ENCODE peak calls at places on chromosomes 12 and 14, in eight cellular contexts. S is uterus, A is dorsolateral prefrontal cortex, O is stomach, L is GM12865, F is omental fat pad, E is gastrocnemius medialis, I is transverse colon. C is an unnamed sample.

GRCh38 chr14:44962573-44963528 is 861 bp downstream of the TOGARAM1 start:
- DNase-seq in A (peak), S (peak), F (no peak), O (peak), I (peak), E (peak), L (peak), C (peak)

GRCh38 chr12:81627336-81628189 is 131.6 kb downstream of the PPFIA2 start:
- DNase-seq in A (no peak), I (no peak), F (no peak), O (no peak), S (no peak), L (peak), E (no peak), C (peak)

GRCh38 chr14:95886366-95886765 is 9.7 kb downstream of the TUNAR start:
- DNase-seq in F (no peak), L (no peak), A (no peak), I (no peak), O (no peak), S (no peak), E (no peak), C (no peak)

GRCh38 chr14:30573203-30573814 is 14.4 kb downstream of the G2E3 start:
- DNase-seq in I (no peak), L (no peak), E (no peak), O (no peak), F (no peak), A (no peak), S (no peak), C (peak)

GRCh38 chr12:15856097-15856982 is 25.8 kb upstream of the STRAP start:
- DNase-seq in A (peak), O (peak), I (peak), S (peak), F (no peak), E (peak), L (peak), C (peak)

GRCh38 chr12:100799770-100800169 is 5.2 kb downstream of the ANO4 start:
- DNase-seq in E (no peak), S (no peak), F (no peak), O (no peak), I (no peak), L (no peak), A (peak), C (peak)

GRCh38 chr12:54759751-54760150 is 94.6 kb upstream of the MUCL1 start:
- DNase-seq in I (no peak), F (no peak), S (no peak), A (no peak), L (peak), O (no peak), E (no peak), C (peak)

GRCh38 chr12:116878567-116879508 is 2.4 kb downstream of the HRK start:
- DNase-seq in E (no peak), L (no peak), O (no peak), S (no peak), F (no peak), I (peak), A (no peak), C (peak)

GRCh38 chr14:79708991-79709390 is 502.3 kb downstream of the DIO2 start:
- DNase-seq in O (no peak), L (no peak), F (no peak), A (no peak), S (no peak), E (no peak), I (no peak), C (no peak)

GRCh38 chr12:89383235-89384049 is 31.1 kb upstream of the DUSP6 start:
- DNase-seq in I (peak), F (no peak), S (no peak), O (no peak), L (no peak), A (no peak), E (no peak), C (no peak)

GRCh38 chr12:124752437-124753229 is 111.0 kb downstream of the SCARB1 start:
- DNase-seq in S (no peak), E (peak), F (no peak), I (no peak), O (no peak), A (no peak), L (no peak), C (peak)

GRCh38 chr12:57452181-57452936 is 2.7 kb upstream of the INHBE start:
- DNase-seq in E (peak), A (peak), O (no peak), I (no peak), S (no peak), F (no peak), L (no peak), C (peak)

GRCh38 chr12:71426030-71426570 is 13.5 kb upstream of the LGR5 start:
- DNase-seq in F (no peak), E (no peak), A (no peak), L (no peak), O (no peak), I (no peak), S (no peak), C (no peak)

GRCh38 chr12:58833844-58834243 is 86.5 kb downstream of the LRIG3 start:
- DNase-seq in S (no peak), I (no peak), E (no peak), A (no peak), F (no peak), L (no peak), O (no peak), C (peak)
- TF ChIP-seq CTCF in S (no peak), I (no peak), E (no peak), A (peak), F (no peak), L (no peak), O (no peak), C (no peak)

GRCh38 chr14:64640839-64641238 is 63.4 kb upstream of the PLEKHG3 start:
- DNase-seq in I (no peak), S (no peak), O (no peak), E (no peak), F (no peak), L (no peak), A (no peak), C (no peak)
- TF ChIP-seq CTCF in I (no peak), S (no peak), O (no peak), E (no peak), F (no peak), L (no peak), A (no peak), C (no peak)

DNA sequence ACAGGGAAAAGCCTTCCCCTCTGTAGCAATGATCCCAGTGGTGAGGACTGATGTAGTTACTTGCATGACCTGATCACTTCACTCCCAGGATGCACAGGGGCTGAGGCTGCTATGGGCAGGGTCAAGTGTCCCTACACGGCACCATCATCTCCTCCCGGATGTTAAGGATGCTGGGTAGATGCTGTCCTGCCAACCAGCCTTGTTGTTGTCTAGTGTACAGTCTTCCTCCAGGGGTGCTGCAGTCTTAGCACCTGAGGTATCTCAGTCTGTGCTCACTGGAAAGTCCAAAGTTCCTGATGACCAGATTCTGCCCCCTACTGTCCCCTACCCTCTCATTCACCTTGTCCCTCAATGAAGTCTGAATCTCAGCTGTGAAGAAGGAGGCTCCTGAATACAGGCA is 20.1 kb downstream of the CPM start:
- DNase-seq in I (no peak), S (no peak), E (no peak), L (no peak), A (no peak), O (no peak), F (no peak), C (no peak)
- TF ChIP-seq CTCF in I (no peak), S (no peak), E (no peak), L (no peak), A (no peak), O (no peak), F (no peak), C (no peak)

GRCh38 chr12:102543494-102543893 is 63.1 kb upstream of the IGF1 start:
- DNase-seq in F (no peak), A (no peak), O (no peak), I (no peak), E (no peak), S (no peak), L (peak), C (no peak)
- TF ChIP-seq CTCF in F (no peak), A (no peak), O (no peak), I (no peak), E (no peak), S (no peak), L (peak), C (no peak)

DNA sequence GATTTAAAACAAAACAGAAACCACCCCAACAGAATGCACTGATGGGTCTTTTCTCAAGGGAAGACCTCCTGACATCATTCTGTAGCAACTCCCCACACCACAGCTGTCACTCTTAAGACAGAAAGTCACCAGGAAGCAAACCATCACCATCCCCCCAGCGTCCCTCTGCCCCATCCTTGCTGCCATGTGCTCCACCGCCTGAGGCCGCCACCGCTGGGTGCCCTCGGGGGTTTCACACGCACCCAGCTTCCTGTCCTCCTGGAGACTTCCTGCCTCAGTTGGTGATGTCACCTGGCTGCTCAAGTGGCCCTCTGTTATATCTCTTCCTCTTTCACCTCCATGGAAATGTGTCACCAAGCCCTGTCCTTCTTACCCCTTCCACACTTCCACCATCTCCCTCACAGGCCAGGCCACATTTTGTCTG is 71.4 kb upstream of the GPR68 start:
- DNase-seq in F (no peak), S (no peak), L (peak), O (peak), A (no peak), E (no peak), I (peak), C (no peak)
- TF ChIP-seq CTCF in F (no peak), S (no peak), L (peak), O (no peak), A (no peak), E (no peak), I (no peak), C (no peak)

C was measured in MCF 10A.